ENCODE peak calls at places on chromosomes 2 and 18, in ten cellular contexts. E, Y, N, V, M, B, G, A, Z and P are unnamed samples.

GRCh38 chr2:203610558-203610957 is 75.5 kb upstream of the RAPH1 start:
- DNase-seq in E (no peak), Y (no peak), N (no peak), V (no peak), M (no peak), B (no peak), G (no peak), A (no peak), Z (no peak), P (no peak)

GRCh38 chr2:96921561-96922303 is 51.9 kb upstream of the SEMA4C start:
- DNase-seq in E (no peak), Y (no peak), N (no peak), V (no peak), M (no peak), B (no peak), G (no peak), A (no peak), Z (no peak), P (no peak)

GRCh38 chr2:157840568-157841156 is 35.5 kb downstream of the ACVR1 start:
- DNase-seq in E (no peak), Y (no peak), N (peak; percentile 69), V (no peak), M (peak; percentile 57), B (peak; percentile 39), G (no peak), A (no peak), Z (no peak), P (no peak)

GRCh38 chr2:74768401-74768914 is 65.5 kb upstream of the HK2 start:
- DNase-seq in E (no peak), Y (no peak), N (peak; percentile 73), V (no peak), M (peak; percentile 74), B (peak; percentile 68), G (no peak), A (no peak), Z (no peak), P (no peak)

GRCh38 chr2:85668009-85668856 is at the start of gene SFTPB:
- DNase-seq in E (no peak), Y (no peak), N (no peak), V (no peak), M (no peak), B (peak; percentile 44), G (no peak), A (no peak), Z (no peak), P (no peak)

GRCh38 chr2:7660816-7661215 is 743.6 kb downstream of the RNF144A start:
- DNase-seq in E (no peak), Y (no peak), N (no peak), V (peak; percentile 42), M (no peak), B (no peak), G (no peak), A (no peak), Z (no peak), P (no peak)

GRCh38 chr18:24868760-24869237 is 408.4 kb downstream of the HRH4 start:
- DNase-seq in E (no peak), Y (no peak), N (no peak), V (no peak), M (no peak), B (peak; percentile 85), G (no peak), A (no peak), Z (no peak), P (no peak)

GRCh38 chr2:216057688-216058193 is 23.9 kb downstream of the PECR start:
- DNase-seq in E (no peak), Y (no peak), N (no peak), V (no peak), M (peak; percentile 13), B (peak; percentile 70), G (no peak), A (no peak), Z (peak; percentile 100), P (peak; percentile 87)

DNA sequence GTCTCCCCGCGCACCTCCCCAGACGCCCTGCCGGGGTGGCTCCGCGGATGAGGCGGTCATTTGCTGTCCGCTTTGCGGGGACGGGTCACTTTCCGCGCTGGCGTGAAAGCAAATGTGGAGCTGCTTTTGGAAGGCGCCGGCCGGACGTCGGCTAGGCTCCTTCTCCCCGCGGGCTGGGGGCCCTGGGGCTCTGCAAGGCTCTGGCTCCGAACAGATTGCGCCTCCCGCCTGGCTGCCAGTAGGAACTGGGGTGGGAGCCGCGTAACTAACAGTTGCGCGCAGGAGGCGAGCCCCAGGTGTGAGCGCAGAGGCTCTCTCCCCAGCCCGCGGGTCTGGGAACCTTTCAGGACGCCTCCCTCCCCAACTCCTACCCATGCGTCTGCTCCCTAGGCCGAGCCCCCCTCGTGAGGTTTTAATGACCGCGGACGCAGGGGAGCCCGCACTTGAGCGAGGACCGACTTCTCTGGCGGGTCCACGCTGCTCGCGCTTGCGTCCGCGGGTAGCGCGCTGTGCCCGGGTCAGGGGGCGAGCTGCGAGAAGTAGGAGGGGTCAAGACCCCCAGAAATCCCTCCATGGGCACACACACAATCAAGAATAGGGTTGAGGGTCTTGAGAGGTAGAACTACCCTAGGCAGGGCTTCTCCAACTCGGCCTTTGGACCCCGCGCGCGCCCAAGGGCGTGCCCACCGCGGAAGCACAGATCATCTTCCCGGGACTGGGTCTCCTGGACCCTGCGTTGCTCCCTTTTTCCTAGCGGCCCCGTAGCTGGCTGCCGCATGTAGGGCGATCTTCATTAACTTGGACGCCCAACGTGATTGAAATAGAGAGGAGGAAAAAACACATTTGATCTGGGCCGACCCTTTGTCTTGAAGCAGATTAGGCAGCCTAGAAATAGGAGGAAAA is 146.8 kb downstream of the MEIS1 start:
- DNase-seq in E (no peak), Y (no peak), N (peak; percentile 61), V (peak; percentile 62), M (no peak), B (peak; percentile 63), G (no peak), A (no peak), Z (no peak), P (peak; percentile 72)
- H3K4me3 ChIP-seq in E (peak overlapping the region; percentile 41), Y (no peak overlapping the region), N (peak overlapping the region; percentile 41), V (peak overlapping the region; percentile 78), M (no peak overlapping the region), B (peak overlapping the region; percentile 43), G (no peak overlapping the region), A (peak overlapping the region; percentile 12), Z (no peak overlapping the region), P (peak overlapping the region; percentile 20)

DNA sequence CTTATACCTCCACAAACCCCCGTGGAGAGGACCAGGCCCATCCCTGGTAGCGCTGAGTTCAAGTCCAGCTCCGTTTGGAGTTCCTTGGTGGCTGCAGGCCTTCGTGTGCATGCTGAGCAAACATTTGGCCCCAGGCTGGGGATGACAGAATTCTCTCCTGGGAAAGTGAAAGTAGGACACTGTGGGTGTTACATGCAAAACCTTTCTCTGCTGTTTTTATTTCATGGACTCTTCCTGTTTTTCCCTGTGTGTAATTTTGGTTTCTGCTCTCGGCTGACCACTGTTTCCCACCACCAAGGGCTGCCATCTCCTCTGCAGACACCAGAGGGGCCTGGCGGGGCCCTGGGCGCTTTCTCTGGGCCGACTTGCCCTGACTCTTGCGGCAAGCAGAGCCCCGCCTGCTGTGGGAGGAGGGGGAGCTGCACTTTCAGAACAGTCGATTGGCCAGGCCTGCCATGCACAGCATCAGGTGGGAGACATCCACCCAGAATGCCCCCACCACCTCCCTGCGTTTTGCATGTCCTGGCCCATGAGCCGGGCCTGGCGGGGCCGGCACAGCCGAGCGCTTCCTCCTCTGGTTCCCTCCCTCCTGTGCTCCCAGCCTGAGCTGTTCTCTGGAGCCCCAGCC is 102.4 kb downstream of the CABLES1 start:
- DNase-seq in E (peak; percentile 71), Y (no peak), N (no peak), V (peak; percentile 30), M (peak; percentile 65), B (peak; percentile 41), G (no peak), A (no peak), Z (no peak), P (peak; percentile 86)
- H3K4me3 ChIP-seq in E (peak overlapping the region; percentile 41), Y (no peak overlapping the region), N (no peak overlapping the region), V (no peak overlapping the region), M (no peak overlapping the region), B (no peak overlapping the region), G (no peak overlapping the region), A (peak overlapping the region; percentile 31), Z (peak overlapping the region; percentile 17), P (no peak overlapping the region)

GRCh38 chr2:98608962-98609604 is 694 bp downstream of the UNC50 start:
- DNase-seq in E (no peak), Y (no peak), N (peak; percentile 43), V (peak; percentile 20), M (peak; percentile 55), B (peak; percentile 58), G (peak; percentile 37), A (no peak), Z (peak; percentile 6), P (peak; percentile 85)

GRCh38 chr2:98606431-98606830 is 1.9 kb downstream of the COA5 start:
- DNase-seq in E (no peak), Y (no peak), N (no peak), V (no peak), M (no peak), B (no peak), G (no peak), A (no peak), Z (no peak), P (no peak)

GRCh38 chr2:98608118-98608961 is at the start of the genes COA5 and UNC50:
- DNase-seq in E (peak; percentile 86), Y (peak; percentile 89), N (peak; percentile 94), V (peak; percentile 92), M (peak; percentile 94), B (peak; percentile 91), G (peak; percentile 95), A (peak; percentile 72), Z (peak; percentile 32), P (peak; percentile 98)

GRCh38 chr2:98607741-98608117 is 583 bp downstream of the COA5 start:
- DNase-seq in E (no peak), Y (no peak), N (no peak), V (no peak), M (peak; percentile 17), B (peak; percentile 10), G (no peak), A (no peak), Z (peak; percentile 30), P (no peak)

GRCh38 chr2:98607104-98607503 is 1.2 kb downstream of the COA5 start:
- DNase-seq in E (no peak), Y (no peak), N (no peak), V (no peak), M (no peak), B (no peak), G (no peak), A (no peak), Z (no peak), P (peak; percentile 47)
- H3K4me3 ChIP-seq in E (peak overlapping the region; percentile 98), Y (peak overlapping the region; percentile 73), N (peak overlapping the region; percentile 86), V (peak overlapping the region; percentile 91), M (peak overlapping the region; percentile 88), B (peak overlapping the region; percentile 93), G (peak overlapping the region; percentile 99), A (peak overlapping the region; percentile 83), Z (peak overlapping the region; percentile 89), P (peak overlapping the region; percentile 99)

GRCh38 chr2:207112397-207112796 is 53.4 kb downstream of the KLF7 start:
- DNase-seq in E (no peak), Y (no peak), N (no peak), V (no peak), M (no peak), B (no peak), G (no peak), A (no peak), Z (no peak), P (no peak)

GRCh38 chr2:207117668-207118067 is 48.1 kb downstream of the KLF7 start:
- DNase-seq in E (no peak), Y (no peak), N (no peak), V (no peak), M (no peak), B (no peak), G (no peak), A (no peak), Z (no peak), P (no peak)

GRCh38 chr2:207119048-207119447 is 46.7 kb downstream of the KLF7 start:
- DNase-seq in E (no peak), Y (no peak), N (no peak), V (no peak), M (no peak), B (no peak), G (no peak), A (no peak), Z (no peak), P (no peak)

GRCh38 chr2:207113403-207113802 is 52.3 kb downstream of the KLF7 start:
- DNase-seq in E (no peak), Y (no peak), N (no peak), V (no peak), M (no peak), B (no peak), G (peak; percentile 5), A (no peak), Z (no peak), P (no peak)

GRCh38 chr2:207115715-207116364 is 49.9 kb downstream of the KLF7 start:
- DNase-seq in E (no peak), Y (no peak), N (no peak), V (peak; percentile 33), M (peak; percentile 62), B (peak; percentile 63), G (no peak), A (no peak), Z (no peak), P (no peak)
- H3K4me3 ChIP-seq in E (no peak overlapping the region), Y (no peak overlapping the region), N (no peak overlapping the region), V (no peak overlapping the region), M (no peak overlapping the region), B (no peak overlapping the region), G (no peak overlapping the region), A (no peak overlapping the region), Z (no peak overlapping the region), P (no peak overlapping the region)